ENCODE peak calls at places on chromosomes 7 and 10, in eight cellular contexts. N is HCT116, H is body of pancreas, E is neural crest cell, A is tibial artery, W is A549, U is lower lobe of right lung, S is AG04450. R is an unnamed sample.

GRCh38 chr7:101814996-101815825 is 2.2 kb upstream of the CUX1 start:
- DNase-seq in N (no peak), H (peak; percentile 72), U (peak; percentile 56), W (peak; percentile 69), S (no peak), E (peak; percentile 49), A (peak; percentile 73), R (no peak)

GRCh38 chr7:95213148-95213547 is 111.2 kb downstream of the PON1 start:
- DNase-seq in H (no peak), E (no peak), N (no peak), S (no peak), A (no peak), U (no peak), W (no peak), R (no peak)

GRCh38 chr10:58028597-58029366 is 238.9 kb downstream of the IPMK start:
- DNase-seq in U (no peak), H (no peak), W (no peak), N (no peak), E (no peak), A (no peak), S (peak; percentile 70), R (peak; percentile 77)

GRCh38 chr7:88599528-88599927 is 160.0 kb upstream of the ZNF804B start:
- DNase-seq in E (no peak), H (no peak), S (no peak), W (no peak), U (no peak), N (no peak), A (no peak), R (no peak)

GRCh38 chr7:131606346-131607290 is 50.2 kb upstream of the PODXL start:
- DNase-seq in N (no peak), A (no peak), H (no peak), S (no peak), W (no peak), E (no peak), U (no peak), R (no peak)

GRCh38 chr7:41143074-41143473 is 559.8 kb downstream of the INHBA start:
- DNase-seq in H (no peak), U (no peak), S (no peak), E (no peak), A (no peak), W (no peak), N (no peak), R (no peak)

GRCh38 chr10:131126321-131127121 is 185.0 kb downstream of the TCERG1L start:
- DNase-seq in U (no peak), S (no peak), N (no peak), W (no peak), E (no peak), A (no peak), H (peak; percentile 76), R (no peak)

GRCh38 chr7:16851829-16852228 is 30.0 kb downstream of the AGR3 start:
- DNase-seq in S (no peak), U (no peak), N (no peak), H (no peak), W (no peak), A (no peak), E (no peak), R (no peak)

GRCh38 chr7:66542528-66543373 is 85.9 kb upstream of the KCTD7 start:
- DNase-seq in A (no peak), E (no peak), U (no peak), S (no peak), H (no peak), N (no peak), W (no peak), R (no peak)

GRCh38 chr10:96448021-96448457 is 65.7 kb downstream of the TLL2 start:
- DNase-seq in H (no peak), A (no peak), E (no peak), W (no peak), U (no peak), N (no peak), S (no peak), R (no peak)

GRCh38 chr7:7911339-7911738 is 57.3 kb upstream of the GLCCI1 start:
- DNase-seq in N (no peak), H (no peak), U (no peak), W (no peak), S (peak; percentile 53), E (no peak), A (no peak), R (peak; percentile 10)

GRCh38 chr10:57336865-57337264 is 930.8 kb downstream of the IPMK start:
- DNase-seq in U (no peak), A (no peak), N (no peak), H (no peak), S (no peak), W (no peak), E (no peak), R (no peak)

GRCh38 chr7:41694490-41694889 is 8.4 kb downstream of the INHBA start:
- DNase-seq in H (no peak), U (no peak), E (no peak), N (no peak), W (no peak), S (no peak), A (no peak), R (no peak)

GRCh38 chr7:119935418-119936025 is 337.5 kb upstream of the KCND2 start:
- DNase-seq in A (no peak), U (no peak), S (peak; percentile 15), N (peak; percentile 32), E (no peak), H (no peak), W (no peak), R (no peak)

GRCh38 chr7:151676759-151677158 is 157.1 kb upstream of the RHEB start:
- DNase-seq in U (no peak), A (no peak), W (no peak), S (no peak), N (no peak), E (no peak), H (no peak), R (no peak)

DNA sequence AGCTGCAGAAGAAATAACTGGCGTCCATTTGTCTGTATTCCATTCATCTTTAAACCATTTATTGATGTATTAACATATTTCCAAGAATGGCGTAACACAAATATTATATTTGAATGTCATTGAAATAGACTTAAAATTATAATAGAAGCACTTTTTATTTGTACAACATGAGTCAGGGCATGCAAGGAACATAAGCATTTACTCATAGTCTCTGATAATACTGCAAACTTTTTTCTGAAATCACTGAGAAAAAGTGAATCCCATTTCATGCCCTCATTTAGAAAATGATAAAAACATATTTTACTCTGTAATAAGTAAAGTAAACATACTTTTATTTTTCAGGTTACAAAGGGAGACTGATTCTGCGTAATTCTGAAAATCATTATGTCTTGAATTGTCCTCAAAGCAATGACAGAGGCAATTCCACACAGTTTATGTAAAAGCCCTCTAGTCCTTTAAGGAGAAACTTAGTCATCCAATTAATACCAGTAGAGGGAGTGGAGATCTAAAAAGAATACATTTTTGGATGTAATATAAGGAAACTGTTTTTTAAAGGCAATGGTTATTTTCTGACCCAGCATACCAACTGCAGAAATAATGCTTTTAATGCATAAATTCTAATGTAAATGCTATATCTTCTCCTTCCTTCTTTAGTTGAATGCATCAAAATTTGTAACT is 58.1 kb downstream of the AGMO start:
- DNase-seq in E (no peak), W (no peak), S (no peak), H (no peak), N (no peak), U (no peak), A (no peak), R (no peak)
- TF ChIP-seq CTCF in E (peak; percentile 27), W (no peak), S (peak; percentile 32), H (no peak), N (no peak), U (no peak), A (no peak), R (peak; percentile 28)

DNA sequence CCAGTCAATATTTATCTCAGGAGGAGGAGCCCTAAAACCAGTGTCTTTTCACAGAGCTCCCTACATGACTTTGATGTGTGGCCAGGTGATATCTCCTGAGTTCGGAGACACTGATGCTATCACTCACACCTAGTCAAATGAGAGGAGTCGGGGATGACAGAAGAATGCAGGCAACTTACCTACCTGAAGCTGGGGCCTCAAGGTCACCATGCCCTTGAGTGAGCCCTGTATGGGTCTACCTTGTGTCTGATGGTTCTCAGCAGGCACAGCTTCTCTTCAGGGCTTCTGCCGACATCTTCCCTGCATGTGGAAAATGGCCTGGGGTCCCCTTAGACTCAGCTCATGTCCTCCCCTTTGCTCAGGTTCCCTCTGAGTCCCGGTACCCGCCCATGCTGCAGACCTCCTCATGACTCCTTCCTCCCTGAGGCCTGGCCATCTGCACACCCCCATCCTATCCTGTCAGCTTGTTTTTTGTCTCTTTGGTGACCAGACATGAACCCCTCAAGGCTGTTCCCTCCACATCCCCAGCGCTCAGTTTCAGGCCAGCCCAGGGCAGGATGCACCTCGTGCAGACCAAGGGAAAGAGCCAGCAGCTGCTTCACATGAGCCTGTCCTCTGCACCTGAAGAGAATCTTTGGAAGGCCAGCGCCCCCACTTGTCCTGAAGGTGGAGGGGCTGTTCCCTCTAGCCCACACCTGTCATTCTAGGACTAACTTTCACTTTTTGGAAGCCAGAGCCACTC is 74.6 kb upstream of the GDF10 start:
- DNase-seq in E (no peak), S (no peak), U (no peak), N (no peak), W (no peak), A (no peak), H (no peak), R (no peak)
- TF ChIP-seq CTCF in E (no peak), S (no peak), U (no peak), N (no peak), W (no peak), A (no peak), H (no peak), R (no peak)

DNA sequence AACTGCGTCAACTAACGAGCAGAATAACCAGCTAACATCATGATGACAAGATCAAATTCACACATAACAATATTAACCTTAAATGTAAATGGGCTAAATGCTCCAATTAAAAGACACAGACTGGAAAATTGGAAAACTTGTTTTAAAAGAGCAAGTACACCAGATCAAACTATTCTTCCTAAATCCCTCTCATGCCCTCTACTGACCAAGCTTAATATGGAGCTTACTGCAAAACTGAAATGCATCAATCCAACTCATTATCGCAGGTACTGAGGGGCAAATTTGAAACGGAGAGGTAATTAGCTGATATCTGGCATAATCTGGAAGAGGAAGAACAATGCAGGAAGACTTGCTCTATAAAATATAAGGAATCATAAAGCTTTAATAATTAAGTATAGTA is 1223.8 kb downstream of the NXPH1 start:
- DNase-seq in N (no peak), E (no peak), U (no peak), A (no peak), H (no peak), S (no peak), W (no peak), R (no peak)
- TF ChIP-seq CTCF in N (no peak), E (no peak), U (no peak), A (no peak), H (no peak), S (no peak), W (no peak), R (no peak)

DNA sequence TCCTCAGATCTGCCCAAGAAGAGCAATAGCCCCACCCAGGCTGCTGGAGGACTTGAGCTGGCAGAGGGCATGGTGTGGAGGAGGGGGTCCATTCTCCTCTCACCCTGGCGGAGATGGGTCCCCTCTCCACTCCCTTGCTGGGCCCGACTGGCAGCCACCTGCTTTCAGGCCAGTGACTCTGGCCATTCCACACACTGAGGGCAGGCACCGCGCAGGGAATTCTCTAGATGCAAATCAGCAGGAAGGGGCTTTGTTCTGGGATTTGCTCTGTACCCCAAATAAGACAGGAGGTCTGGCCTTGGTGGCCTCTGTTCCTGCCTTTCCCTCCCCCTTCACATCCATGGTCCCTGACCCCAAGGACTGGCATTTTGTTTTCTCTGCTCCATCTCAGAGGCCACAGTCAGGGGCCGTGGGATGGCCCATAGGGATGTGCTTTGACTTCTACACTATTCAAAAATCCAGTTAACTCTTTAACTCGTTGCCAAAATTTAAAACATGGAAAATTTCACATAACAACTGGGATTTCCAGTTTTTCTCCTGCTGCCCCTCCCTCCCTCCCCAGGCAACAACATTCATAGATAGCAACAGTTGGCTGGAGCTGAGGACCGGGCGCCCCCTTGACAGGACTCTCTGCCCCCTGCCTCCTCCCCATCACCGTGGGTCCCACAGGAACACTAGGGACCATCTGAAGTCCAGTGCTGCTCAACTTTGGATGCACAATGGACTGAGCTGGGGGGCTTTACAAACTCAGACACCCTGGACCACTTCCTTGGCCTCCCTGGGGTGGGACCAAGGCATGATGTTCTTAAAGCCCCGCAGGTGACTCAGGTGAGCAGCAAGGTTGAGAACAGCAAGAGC is 33.9 kb downstream of the PPIF start:
- DNase-seq in S (no peak), W (no peak), N (no peak), E (no peak), U (peak; percentile 29), A (peak; percentile 63), H (peak; percentile 4), R (no peak)
- TF ChIP-seq CTCF in S (no peak), W (no peak), N (no peak), E (no peak), U (no peak), A (no peak), H (no peak), R (no peak)